ENCODE peak calls at places on chromosomes 7 and 10, in six cellular contexts. K, V, M, T, F and Z are unnamed samples.

GRCh38 chr10:34339816-34340553 is 475.1 kb downstream of the PARD3 start:
- DNase-seq in V (no peak), F (no peak), M (no peak), T (no peak), K (no peak), Z (no peak)

GRCh38 chr7:139455789-139456188 is 27.7 kb downstream of the KLRG2 start:
- DNase-seq in F (no peak), M (no peak), K (no peak), V (no peak), T (no peak), Z (no peak)

GRCh38 chr10:14971867-14972448 is 12.8 kb downstream of the MEIG1 start:
- DNase-seq in V (no peak), T (no peak), F (no peak), M (no peak), K (peak; percentile 50), Z (no peak)

GRCh38 chr7:136654406-136654805 is 214.0 kb upstream of the CHRM2 start:
- DNase-seq in M (no peak), T (no peak), F (no peak), K (no peak), V (no peak), Z (no peak)

GRCh38 chr10:73413108-73413527 is 740 bp downstream of the ANXA7 start:
- DNase-seq in M (no peak), F (no peak), K (peak; percentile 39), T (no peak), V (peak; percentile 69), Z (no peak)

GRCh38 chr10:84026821-84027257 is 112.5 kb upstream of the GHITM start:
- DNase-seq in T (no peak), F (no peak), V (no peak), K (no peak), M (peak; percentile 1), Z (peak; percentile 7)

GRCh38 chr10:30819306-30820190 is 190.0 kb upstream of the LYZL2 start:
- DNase-seq in K (no peak), F (no peak), T (peak; percentile 50), M (peak; percentile 88), V (no peak), Z (no peak)

GRCh38 chr7:155741805-155742204 is 70.5 kb downstream of the SHH start:
- DNase-seq in F (peak; percentile 73), K (no peak), M (no peak), V (no peak), T (no peak), Z (no peak)

GRCh38 chr7:125074141-125074540 is 144.5 kb upstream of the POT1 start:
- DNase-seq in F (no peak), K (no peak), V (no peak), T (no peak), M (no peak), Z (no peak)

GRCh38 chr7:1385086-1385808 is 74.0 kb downstream of the MICALL2 start:
- DNase-seq in M (no peak), V (no peak), T (no peak), F (no peak), K (no peak), Z (no peak)

GRCh38 chr10:49579621-49580020 is 30.5 kb upstream of the SLC18A3 start:
- DNase-seq in T (no peak), K (no peak), M (no peak), F (no peak), V (no peak), Z (no peak)

GRCh38 chr10:24518981-24519597 is 204.6 kb downstream of the ARHGAP21 start:
- DNase-seq in V (peak; percentile 74), T (no peak), K (peak; percentile 19), F (no peak), M (peak; percentile 60), Z (peak; percentile 71)

GRCh38 chr10:7438196-7438986 is 27.6 kb upstream of the SFMBT2 start:
- DNase-seq in M (no peak), V (no peak), T (no peak), K (no peak), F (no peak), Z (no peak)

GRCh38 chr7:137508437-137509175 is 165.1 kb upstream of the PTN start:
- DNase-seq in T (no peak), K (no peak), V (no peak), F (no peak), M (peak; percentile 90), Z (no peak)

GRCh38 chr7:108079291-108080057 is 50.7 kb downstream of the LAMB4 start:
- DNase-seq in F (no peak), T (no peak), K (no peak), M (peak; percentile 95), V (no peak), Z (no peak)

GRCh38 chr10:91197044-91197651 is 23.3 kb upstream of the PCGF5 start:
- DNase-seq in T (no peak), V (peak; percentile 74), K (no peak), M (peak; percentile 53), F (peak; percentile 63), Z (no peak)

GRCh38 chr7:21305455-21306235 is 122.2 kb upstream of the SP4 start:
- DNase-seq in K (no peak), T (no peak), V (no peak), F (no peak), M (no peak), Z (no peak)

GRCh38 chr7:125136341-125136740 is 206.7 kb upstream of the POT1 start:
- DNase-seq in F (no peak), M (no peak), V (no peak), K (no peak), T (no peak), Z (no peak)

GRCh38 chr10:104076743-104077160 is 8.9 kb downstream of the COL17A1 start:
- DNase-seq in M (peak; percentile 16), K (no peak), F (no peak), T (no peak), V (no peak), Z (no peak)

GRCh38 chr7:40483630-40484029 is 348.8 kb downstream of the SUGCT start:
- DNase-seq in V (no peak), F (no peak), T (no peak), M (no peak), K (no peak), Z (no peak)

GRCh38 chr10:5563991-5564536 is 39.3 kb downstream of the CALML3 start:
- DNase-seq in F (peak; percentile 66), K (peak; percentile 41), T (peak; percentile 76), V (peak; percentile 69), M (peak; percentile 61), Z (no peak)

GRCh38 chr7:24573554-24574338 is 494 bp downstream of the PALS2 start:
- DNase-seq in M (peak; percentile 50), K (peak; percentile 40), F (peak; percentile 83), T (peak; percentile 70), V (peak; percentile 69), Z (no peak)

GRCh38 chr7:39919646-39920045 is 30.4 kb upstream of the CDK13 start:
- DNase-seq in V (no peak), F (no peak), K (no peak), M (no peak), T (no peak), Z (no peak)

GRCh38 chr10:14549496-14549895 is 218.8 kb upstream of the FRMD4A start:
- DNase-seq in K (no peak), V (peak; percentile 13), T (no peak), M (peak; percentile 35), F (no peak), Z (no peak)

GRCh38 chr7:114949227-114949626 is 27.3 kb downstream of the MDFIC start:
- DNase-seq in F (no peak), M (no peak), T (no peak), K (no peak), V (no peak), Z (no peak)

GRCh38 chr10:84613336-84614021 is 285.1 kb downstream of the CCSER2 start:
- DNase-seq in V (no peak), M (no peak), K (no peak), F (no peak), T (no peak), Z (peak; percentile 78)

GRCh38 chr7:139738101-139738489 is 39.7 kb downstream of the HIPK2 start:
- DNase-seq in T (no peak), M (peak; percentile 68), V (no peak), F (no peak), K (no peak), Z (no peak)

GRCh38 chr10:58412502-58412961 is 27.3 kb downstream of the TFAM start:
- DNase-seq in F (no peak), T (no peak), K (no peak), V (no peak), M (peak; percentile 63), Z (no peak)

GRCh38 chr10:28180654-28181053 is 122.2 kb downstream of the MPP7 start:
- DNase-seq in V (no peak), T (no peak), F (no peak), M (peak; percentile 13), K (no peak), Z (no peak)

GRCh38 chr10:100747826-100748231 is 2.4 kb downstream of the PAX2 start:
- DNase-seq in K (no peak), T (no peak), V (no peak), M (no peak), F (no peak), Z (no peak)

GRCh38 chr7:28709756-28710155 is 248.4 kb downstream of the TRIL start:
- DNase-seq in T (no peak), K (no peak), V (no peak), F (no peak), M (no peak), Z (no peak)

GRCh38 chr10:132606031-132606491 is 68.5 kb downstream of the INPP5A start:
- DNase-seq in F (peak; percentile 59), M (no peak), V (peak; percentile 60), K (no peak), T (no peak), Z (no peak)

GRCh38 chr10:124027306-124028050 is 65.9 kb downstream of the CHST15 start:
- DNase-seq in V (no peak), T (no peak), M (no peak), K (no peak), F (peak; percentile 53), Z (no peak)
- H3K36me3 ChIP-seq in V (peaks cover 22% of the 10 kb centered on the region), T (peaks cover 18% of the 10 kb centered on the region), M (no peaks in the 10 kb centered on the region), K (no peaks in the 10 kb centered on the region), F (no peaks in the 10 kb centered on the region), Z (no peaks in the 10 kb centered on the region)

DNA sequence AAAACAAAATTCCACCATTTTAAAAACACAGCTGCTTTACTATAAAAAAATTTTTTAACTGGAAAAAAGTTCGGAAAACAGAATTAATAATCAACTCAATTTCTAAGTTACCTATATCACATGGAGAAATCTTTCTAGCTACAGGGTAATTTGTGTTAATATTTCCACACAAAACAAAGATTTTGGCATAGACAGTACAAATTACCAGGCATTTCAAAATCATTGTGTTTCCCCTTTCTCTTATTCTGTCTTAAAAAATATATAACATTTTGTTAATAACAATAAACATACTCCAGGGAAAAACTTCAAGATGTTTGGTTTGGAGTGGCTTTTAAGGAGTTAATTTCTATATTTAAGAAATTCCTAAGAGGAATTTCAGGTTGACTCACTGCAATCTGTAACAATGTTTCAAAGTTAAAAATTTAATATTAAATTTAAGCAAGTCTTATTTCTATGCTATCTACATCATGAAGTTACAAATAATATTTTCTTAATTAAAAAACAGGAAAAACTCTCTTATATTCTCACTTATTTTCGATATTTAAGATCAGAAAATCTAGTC is 132.6 kb downstream of the NRBF2 start:
- DNase-seq in K (no peak), M (no peak), V (no peak), F (no peak), T (no peak), Z (no peak)
- H3K4me1 ChIP-seq in K (peaks cover 37% of the 10 kb centered on the region), M (peaks cover 4% of the 10 kb centered on the region), V (peaks cover 18% of the 10 kb centered on the region), F (peaks cover 13% of the 10 kb centered on the region), T (no peaks in the 10 kb centered on the region), Z (no peaks in the 10 kb centered on the region)

GRCh38 chr10:121598261-121599249 is at the start of gene FGFR2:
- DNase-seq in M (no peak), T (peak; percentile 92), K (no peak), F (peak; percentile 93), V (peak; percentile 91), Z (no peak)
- H3K4me3 ChIP-seq in M (no peak within 1 kb of the TSS), T (peak within 1 kb of the TSS; percentile 62), K (no peak within 1 kb of the TSS), F (peak within 1 kb of the TSS; percentile 74), V (peak within 1 kb of the TSS; percentile 69), Z (peak within 1 kb of the TSS; percentile 90)

GRCh38 chr7:51261950-51262795 is 54.4 kb downstream of the COBL start:
- DNase-seq in F (no peak), V (no peak), M (no peak), K (no peak), T (no peak), Z (no peak)
- H3K36me3 ChIP-seq in F (no peaks in the 10 kb centered on the region), V (no peaks in the 10 kb centered on the region), M (no peaks in the 10 kb centered on the region), K (no peaks in the 10 kb centered on the region), T (no peaks in the 10 kb centered on the region), Z (no peaks in the 10 kb centered on the region)